ENCODE peak calls at places on chromosomes 4 and X, in seven cellular contexts. J is thoracic aorta; O is NCI-H2171 treated with DMSO at 0.1 percent for 48 hours; R is SW480; K is activated T-helper 2 cell treated with anti-CD3 and anti-CD28 coated beads, Interferon-gamma antibody, Interleukin-2, Interleukin-4, amounts not matched to agents 10 μg/mL and 5 μg/mL and 100 μg/mL, durations not matched to agents 14 hours and 24 hours and 36 hours; D is Right ventricle myocardium superior; L is ACHN. W is an unnamed sample.

GRCh38 chr4:127622923-127623754 is 9.6 kb upstream of the INTU start:
- DNase-seq in J (no peak), O (peak), R (no peak), K (no peak), D (peak), L (peak), W (peak)

GRCh38 chr4:129014566-129015509 is 78.5 kb downstream of the SCLT1 start:
- DNase-seq in J (no peak), O (no peak), R (no peak), K (no peak), D (no peak), L (no peak), W (no peak)

GRCh38 chrX:153744210-153745066 is 19.6 kb upstream of the PLXNB3 start:
- DNase-seq in J (no peak), O (no peak), R (no peak), K (no peak), D (no peak), L (no peak), W (no peak)

GRCh38 chr4:94676910-94677309 is 80.8 kb upstream of the BMPR1B start:
- DNase-seq in J (no peak), O (no peak), R (no peak), K (no peak), D (no peak), L (no peak), W (no peak)

GRCh38 chr4:167025651-167026050 is 208.6 kb downstream of the SPOCK3 start:
- DNase-seq in J (no peak), O (no peak), R (no peak), K (no peak), D (no peak), L (no peak), W (no peak)

GRCh38 chr4:96916731-96917130 is 1076.8 kb downstream of the PDHA2 start:
- DNase-seq in J (no peak), O (no peak), R (no peak), K (no peak), D (no peak), L (no peak), W (no peak)

GRCh38 chr4:176902710-176903323 is 110.1 kb upstream of the VEGFC start:
- DNase-seq in J (no peak), O (no peak), R (no peak), K (no peak), D (no peak), L (peak), W (no peak)

GRCh38 chr4:118941799-118942198 is 53.1 kb downstream of the SYNPO2 start:
- DNase-seq in J (no peak), O (no peak), R (no peak), K (no peak), D (no peak), L (no peak), W (no peak)

GRCh38 chr4:52588771-52589591 is 70.1 kb downstream of the USP46 start:
- DNase-seq in J (no peak), O (no peak), R (no peak), K (peak), D (no peak), L (no peak), W (no peak)

GRCh38 chr4:65661469-65661868 is 8.8 kb downstream of the EPHA5 start:
- DNase-seq in J (no peak), O (peak), R (no peak), K (no peak), D (no peak), L (no peak), W (no peak)

GRCh38 chr4:972651-973424 is 531 bp downstream of the DGKQ start:
- DNase-seq in J (no peak), O (peak), R (no peak), K (peak), D (no peak), L (peak), W (no peak)

GRCh38 chrX:123976671-123977316 is 15.3 kb downstream of the STAG2 start:
- DNase-seq in J (no peak), O (peak), R (peak), K (no peak), D (no peak), L (peak), W (peak)

GRCh38 chrX:13110427-13111324 is 66.3 kb upstream of the FAM9C start:
- DNase-seq in J (no peak), O (no peak), R (peak), K (no peak), D (peak), L (peak), W (peak)

GRCh38 chr4:37641886-37642849 is 44.0 kb downstream of the RELL1 start:
- DNase-seq in J (no peak), O (no peak), R (no peak), K (no peak), D (no peak), L (no peak), W (no peak)

GRCh38 chrX:109855501-109855900 is 122.4 kb upstream of the ACSL4 start:
- DNase-seq in J (no peak), O (no peak), R (no peak), K (no peak), D (no peak), L (no peak), W (no peak)

GRCh38 chr4:65861993-65862392 is 191.7 kb upstream of the EPHA5 start:
- DNase-seq in J (no peak), O (no peak), R (no peak), K (no peak), D (no peak), L (no peak), W (no peak)

GRCh38 chr4:73589261-73589847 is 30.9 kb downstream of the RASSF6 start:
- DNase-seq in J (no peak), O (no peak), R (no peak), K (no peak), D (no peak), L (no peak), W (no peak)

GRCh38 chrX:14359316-14359715 is 170.0 kb upstream of the GLRA2 start:
- DNase-seq in J (no peak), O (no peak), R (no peak), K (no peak), D (no peak), L (no peak), W (no peak)